ENCODE peak calls at places on chromosome 20, in five cellular contexts. V, Q, P, N and U are unnamed samples.

GRCh38 chr20:10356628-10357027 is 77.4 kb downstream of the MKKS start:
- DNase-seq in Q (peak), N (no peak), P (no peak), V (no peak), U (no peak)

GRCh38 chr20:2285193-2285592 is 10.6 kb upstream of the TGM3 start:
- DNase-seq in P (no peak), Q (no peak), V (no peak), N (no peak), U (no peak)

GRCh38 chr20:62358728-62359490 is 8.2 kb downstream of the LAMA5 start:
- DNase-seq in V (no peak), Q (no peak), N (peak), P (no peak), U (peak)

GRCh38 chr20:59105581-59105980 is 58.0 kb upstream of the ZNF831 start:
- DNase-seq in V (no peak), N (no peak), P (no peak), Q (no peak), U (no peak)

GRCh38 chr20:61640171-61640570 is 388.1 kb downstream of the CDH4 start:
- DNase-seq in P (no peak), N (no peak), V (no peak), Q (peak), U (no peak)

GRCh38 chr20:8542115-8542486 is 410.0 kb downstream of the PLCB1 start:
- DNase-seq in P (no peak), N (no peak), Q (no peak), V (no peak), U (no peak)

GRCh38 chr20:38083338-38084048 is 49.9 kb downstream of the RPRD1B start:
- DNase-seq in P (no peak), N (peak), Q (peak), V (no peak), U (no peak)

GRCh38 chr20:38842558-38842981 is 37.1 kb downstream of the PPP1R16B start:
- DNase-seq in N (no peak), V (no peak), P (no peak), Q (no peak), U (no peak)

GRCh38 chr20:45911486-45912343 is at the start of gene PLTP:
- DNase-seq in N (no peak), P (no peak), V (peak), Q (peak), U (peak)

GRCh38 chr20:6057139-6057538 is 3.3 kb upstream of the LRRN4 start:
- DNase-seq in N (no peak), Q (no peak), V (no peak), P (no peak), U (no peak)

GRCh38 chr20:41989935-41990635 is 371.9 kb upstream of the CHD6 start:
- DNase-seq in P (no peak), N (no peak), V (peak), Q (no peak), U (no peak)

GRCh38 chr20:10357974-10358373 is 76.0 kb downstream of the MKKS start:
- DNase-seq in P (no peak), V (no peak), Q (no peak), N (no peak), U (no peak)

GRCh38 chr20:4025679-4026078 is 10.3 kb upstream of the RNF24 start:
- DNase-seq in N (no peak), Q (no peak), V (no peak), P (no peak), U (no peak)

GRCh38 chr20:24682496-24683090 is 213.2 kb downstream of the SYNDIG1 start:
- DNase-seq in P (no peak), V (no peak), Q (no peak), N (no peak), U (no peak)

GRCh38 chr20:17849901-17850673 is 118.5 kb downstream of the SNX5 start:
- DNase-seq in V (no peak), P (no peak), N (peak), Q (peak), U (no peak)

GRCh38 chr20:24634855-24635254 is 165.4 kb downstream of the SYNDIG1 start:
- DNase-seq in P (no peak), Q (peak), N (no peak), V (no peak), U (peak)

GRCh38 chr20:38131588-38132121 is 33.4 kb downstream of the TGM2 start:
- DNase-seq in P (no peak), V (no peak), N (peak), Q (peak), U (no peak)

GRCh38 chr20:23049201-23049932 is at the start of gene THBD:
- DNase-seq in N (peak), P (no peak), V (peak), Q (peak), U (peak)

GRCh38 chr20:47061549-47061948 is 166.9 kb downstream of the EYA2 start:
- DNase-seq in V (no peak), Q (no peak), P (no peak), N (no peak), U (no peak)

GRCh38 chr20:61437280-61438206 is 185.5 kb downstream of the CDH4 start:
- DNase-seq in Q (peak), P (no peak), N (no peak), V (peak), U (peak)

GRCh38 chr20:17541996-17542395 is 10.8 kb upstream of the BFSP1 start:
- DNase-seq in P (no peak), V (no peak), N (peak), Q (peak), U (no peak)

GRCh38 chr20:10863337-10864060 is 189.7 kb upstream of the JAG1 start:
- DNase-seq in V (no peak), Q (peak), P (no peak), N (no peak), U (no peak)

GRCh38 chr20:51768759-51769517 is 748 bp upstream of the ATP9A start:
- DNase-seq in P (no peak), N (no peak), V (no peak), Q (no peak), U (no peak)

GRCh38 chr20:23159256-23159922 is 73.3 kb upstream of the CD93 start:
- DNase-seq in N (no peak), V (no peak), Q (no peak), P (no peak), U (peak)

GRCh38 chr20:34024733-34025351 is 31.1 kb downstream of the RALY start:
- DNase-seq in P (no peak), V (no peak), Q (no peak), N (no peak), U (no peak)

GRCh38 chr20:48224531-48224930 is 439.2 kb upstream of the SULF2 start:
- DNase-seq in P (no peak), Q (no peak), V (no peak), N (no peak), U (no peak)

GRCh38 chr20:17941826-17942196 is 26.8 kb downstream of the SNX5 start:
- DNase-seq in Q (no peak), N (no peak), P (no peak), V (no peak), U (no peak)

GRCh38 chr20:64150756-64151633 is 13.3 kb upstream of the MYT1 start:
- DNase-seq in P (no peak), V (no peak), Q (no peak), N (no peak), U (no peak)

GRCh38 chr20:31363295-31363694 is 5.1 kb upstream of the DEFB118 start:
- DNase-seq in V (no peak), N (no peak), P (no peak), Q (no peak), U (no peak)

GRCh38 chr20:402496-402885 is 5.6 kb upstream of the RBCK1 start:
- DNase-seq in Q (no peak), P (no peak), V (no peak), N (no peak), U (no peak)

GRCh38 chr20:401682-402495 is 6.2 kb upstream of the RBCK1 start:
- DNase-seq in N (peak), V (no peak), Q (no peak), P (no peak), U (no peak)

GRCh38 chr20:404088-404487 is 4.0 kb upstream of the RBCK1 start:
- DNase-seq in V (no peak), Q (no peak), N (no peak), P (no peak), U (no peak)

GRCh38 chr20:403582-403957 is 4.5 kb upstream of the RBCK1 start:
- DNase-seq in N (no peak), Q (no peak), P (no peak), V (no peak), U (no peak)

GRCh38 chr20:402898-403581 is 5.1 kb upstream of the RBCK1 start:
- DNase-seq in V (no peak), P (no peak), N (no peak), Q (no peak), U (no peak)
- H2BK12ac ChIP-seq in V (no peak), P (no peak), N (no peak), Q (no peak), U (no peak)

GRCh38 chr20:12175538-12175937 is 257.8 kb downstream of the BTBD3 start:
- DNase-seq in Q (no peak), V (no peak), P (no peak), N (no peak), U (no peak)

GRCh38 chr20:12177657-12178293 is 260.1 kb downstream of the BTBD3 start:
- DNase-seq in V (no peak), P (no peak), N (no peak), Q (no peak), U (no peak)

GRCh38 chr20:12179692-12180091 is 262.0 kb downstream of the BTBD3 start:
- DNase-seq in P (no peak), V (no peak), N (no peak), Q (no peak), U (no peak)

GRCh38 chr20:12180107-12180661 is 262.5 kb downstream of the BTBD3 start:
- DNase-seq in V (no peak), P (no peak), Q (no peak), N (no peak), U (no peak)
- H4K91ac ChIP-seq in V (no peak), P (no peak), Q (no peak), N (no peak), U (no peak)

DNA sequence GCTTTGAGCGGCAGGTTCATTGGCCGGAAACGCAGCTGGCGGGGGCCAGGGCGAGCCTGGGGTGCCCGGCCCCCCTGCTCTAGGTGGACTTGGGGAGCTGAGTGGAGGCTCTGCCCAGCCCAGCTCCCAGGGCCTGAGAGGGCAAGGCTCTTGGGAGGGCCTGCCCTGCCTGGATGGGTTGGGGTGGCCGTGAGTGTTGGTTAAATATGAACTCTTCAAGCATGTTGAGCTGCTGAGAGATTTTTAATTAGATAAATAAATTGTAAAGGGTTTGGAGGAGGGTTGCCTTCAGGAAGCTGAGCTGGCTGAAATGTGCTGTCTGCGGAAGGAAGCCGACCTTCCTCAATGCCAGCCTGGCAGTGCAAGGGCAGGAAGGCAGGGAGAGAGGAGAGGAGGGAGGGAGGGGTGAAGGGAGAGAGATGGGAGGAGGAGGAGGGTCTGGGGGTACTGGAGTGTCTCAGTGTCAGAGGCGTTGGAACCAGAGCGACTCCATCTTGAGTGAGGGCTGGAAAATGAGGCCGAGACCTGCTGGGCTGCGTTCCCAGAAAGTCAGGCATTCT is 39.4 kb upstream of the PMEPA1 start:
- DNase-seq in Q (no peak), N (no peak), V (no peak), P (no peak), U (no peak)
- H2BK12ac ChIP-seq in Q (no peak), N (peak), V (no peak), P (no peak), U (no peak)

DNA sequence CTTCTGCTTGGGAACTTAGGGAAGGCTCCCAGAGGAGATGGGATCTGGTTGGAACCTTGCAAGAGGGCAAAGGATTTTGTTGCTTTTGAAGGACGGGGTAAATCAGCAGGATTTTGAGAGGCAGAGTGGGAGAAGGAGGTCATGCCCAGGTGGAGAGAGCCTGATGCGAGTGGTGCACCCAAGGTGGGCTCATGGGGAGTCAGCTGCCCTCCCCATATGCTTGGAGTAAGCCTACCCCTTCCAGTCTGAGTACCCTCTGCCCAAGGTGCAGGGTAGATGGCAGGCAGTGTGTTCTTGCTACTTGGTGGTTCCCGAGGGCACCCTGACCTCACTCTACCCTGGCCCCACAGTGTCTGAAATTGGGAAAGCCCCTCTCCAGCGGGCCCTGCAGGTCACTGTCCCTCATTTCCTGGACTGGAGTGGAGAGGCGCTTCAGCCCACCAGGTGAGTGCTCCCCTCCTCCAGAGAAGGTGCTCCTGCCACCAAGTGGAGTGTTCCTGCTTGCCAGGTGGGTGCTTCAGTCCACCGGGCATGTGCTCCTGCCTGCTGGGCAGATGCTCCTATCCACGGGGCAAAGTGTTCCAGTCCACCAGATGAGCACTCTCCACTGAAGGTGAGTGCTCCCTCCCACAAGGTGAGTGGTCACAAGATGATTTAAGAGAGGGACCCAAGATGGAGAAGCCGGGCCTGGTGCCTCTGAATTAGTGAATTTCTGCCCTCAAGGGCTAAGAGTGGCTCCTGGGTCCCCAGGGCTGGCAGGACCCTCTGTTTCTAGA is 3.4 kb downstream of the BPIFB2 start:
- DNase-seq in V (no peak), N (no peak), P (no peak), Q (no peak), U (no peak)
- H4K91ac ChIP-seq in V (no peak), N (no peak), P (no peak), Q (no peak), U (no peak)

DNA sequence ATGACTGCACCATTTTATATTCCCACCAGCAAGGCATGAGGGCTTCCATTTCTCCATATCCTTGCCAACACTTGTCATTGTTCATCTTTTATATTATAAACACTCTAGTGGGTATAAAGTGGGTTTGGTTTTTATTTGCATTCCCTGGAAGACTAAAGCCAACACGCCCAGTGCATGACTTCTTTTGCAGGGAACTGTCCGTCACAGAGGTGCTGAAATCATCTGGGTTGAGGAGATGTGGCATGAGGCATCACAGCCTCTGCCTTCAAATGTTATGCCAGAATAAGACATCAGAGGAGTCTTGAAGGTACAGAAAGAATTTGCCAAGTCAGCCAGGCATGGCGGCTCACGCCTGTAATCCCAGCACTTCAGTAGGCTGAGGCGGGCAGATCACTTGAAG is 29.9 kb upstream of the FAM210B start:
- DNase-seq in V (no peak), N (no peak), P (no peak), Q (peak), U (no peak)
- H2BK12ac ChIP-seq in V (no peak), N (no peak), P (no peak), Q (no peak), U (no peak)

DNA sequence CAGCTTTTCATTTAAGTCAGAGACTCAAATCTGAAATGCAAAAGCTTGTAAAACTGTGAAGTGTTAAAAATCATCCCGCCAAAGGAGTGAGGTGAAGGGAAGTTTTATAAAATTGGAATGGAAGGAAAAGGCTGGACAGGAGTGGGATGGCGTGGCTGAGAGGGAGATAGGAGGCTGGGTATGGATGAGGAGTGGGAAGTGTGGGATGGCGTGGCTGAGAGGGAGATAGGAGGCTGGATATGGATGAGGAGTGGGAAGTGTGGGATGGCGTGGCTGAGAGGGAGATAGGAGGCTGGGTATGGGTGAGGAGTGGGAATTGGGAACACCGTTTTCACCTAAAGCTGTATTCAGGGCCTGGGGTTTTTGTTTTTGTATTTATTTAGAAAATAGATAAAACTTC is 59.4 kb upstream of the NKX2-2 start:
- DNase-seq in N (no peak), V (no peak), Q (no peak), P (no peak), U (no peak)
- H4K91ac ChIP-seq in N (no peak), V (no peak), Q (no peak), P (no peak), U (no peak)

GRCh38 chr20:35942243-35942642 is 12.1 kb downstream of the SCAND1 start:
- DNase-seq in V (peak), P (no peak), Q (no peak), N (no peak), U (no peak)

GRCh38 chr20:35944189-35944588 is 10.1 kb downstream of the SCAND1 start:
- DNase-seq in V (no peak), P (no peak), Q (no peak), N (no peak), U (no peak)

GRCh38 chr20:35947489-35947888 is 6.8 kb downstream of the SCAND1 start:
- DNase-seq in P (peak), N (no peak), V (no peak), Q (peak), U (peak)

GRCh38 chr20:35939264-35939663 is 15.0 kb downstream of the SCAND1 start:
- DNase-seq in N (no peak), Q (no peak), P (no peak), V (no peak), U (no peak)

GRCh38 chr20:35941620-35942019 is 12.7 kb downstream of the SCAND1 start:
- DNase-seq in V (no peak), Q (no peak), N (no peak), P (no peak), U (no peak)
- H2BK12ac ChIP-seq in V (no peak), Q (no peak), N (no peak), P (no peak), U (no peak)

DNA sequence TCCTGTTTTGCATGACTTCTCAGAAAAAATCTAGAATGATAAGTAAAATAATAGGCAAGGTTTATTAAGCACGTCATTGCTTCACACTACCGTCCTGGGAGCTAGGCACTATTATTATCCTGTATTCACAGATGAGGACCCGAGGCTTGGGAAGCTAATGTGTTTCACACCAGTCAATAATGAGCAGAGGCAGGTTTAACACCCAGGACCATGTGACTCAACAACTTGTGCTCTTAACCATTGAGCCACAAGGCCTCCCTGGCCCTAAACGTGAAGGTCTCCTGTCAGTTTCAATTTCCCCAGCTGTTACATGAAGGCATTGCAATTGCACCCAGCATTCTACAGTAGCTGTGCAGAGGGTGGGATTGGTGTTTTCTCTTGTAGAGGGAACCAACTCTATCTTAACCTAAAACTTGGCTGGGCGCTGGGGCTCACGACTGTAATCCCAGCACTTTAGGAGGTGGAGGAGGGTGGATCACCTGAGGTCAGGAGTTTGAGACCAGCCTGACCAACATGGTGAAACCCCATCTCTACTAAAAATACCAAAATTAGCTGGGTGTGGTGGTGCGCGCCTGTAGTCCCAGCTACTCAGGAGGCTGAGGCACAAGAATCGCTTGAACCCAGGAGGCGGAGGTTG is 191.2 kb downstream of the BCAS1 start:
- DNase-seq in N (no peak), V (no peak), Q (peak), P (no peak), U (no peak)
- H4K91ac ChIP-seq in N (no peak), V (no peak), Q (peak), P (no peak), U (no peak)

DNA sequence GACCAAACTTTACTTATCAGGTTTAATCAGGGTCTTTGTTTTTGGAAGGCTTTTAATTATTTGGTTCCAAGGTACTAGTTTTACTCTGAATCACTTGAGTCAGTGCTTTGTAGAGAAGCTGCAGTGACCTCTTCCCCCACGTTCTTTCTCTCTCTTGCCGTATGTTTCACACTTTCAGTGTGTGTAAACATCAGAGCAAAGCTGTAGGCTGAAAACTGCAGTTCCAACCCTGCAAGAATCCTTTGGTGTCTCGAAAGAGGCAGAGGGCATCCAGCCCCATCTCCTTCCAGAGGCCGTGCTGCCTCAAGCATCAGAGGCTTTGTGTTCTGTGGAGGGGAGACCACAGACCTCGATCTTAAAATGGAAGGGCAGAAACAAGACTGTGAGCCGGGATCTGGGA is 42.1 kb downstream of the CFAP61 start:
- DNase-seq in P (no peak), N (no peak), V (no peak), Q (no peak), U (no peak)
- H2BK12ac ChIP-seq in P (no peak), N (no peak), V (no peak), Q (no peak), U (no peak)